ENCODE peak calls at places on chromosomes 2 and 18, in four cellular contexts. F, E, L and P are unnamed samples.
A peak's percentile ranks its signal among the peaks of the same experiment; 100 is the strongest.

GRCh38 chr18:61580061-61580460 is 246.8 kb downstream of the CDH20 start:
- DNase-seq in L (no peak), E (no peak), F (no peak), P (no peak)

GRCh38 chr2:173880561-173880960 is 84.6 kb downstream of the SP3 start:
- DNase-seq in F (no peak), E (no peak), L (no peak), P (no peak)

GRCh38 chr2:168119519-168120141 is 127.8 kb downstream of the STK39 start:
- DNase-seq in E (peak; percentile 51), F (peak; percentile 84), L (no peak), P (no peak)

GRCh38 chr18:59060540-59060939 is 79.1 kb upstream of the SEC11C start:
- DNase-seq in F (no peak), L (no peak), E (no peak), P (no peak)

GRCh38 chr2:69797836-69798465 is 31.5 kb upstream of the GMCL1 start:
- DNase-seq in L (no peak), F (no peak), E (peak; percentile 58), P (no peak)

GRCh38 chr18:51082571-51083264 is 52.7 kb downstream of the SMAD4 start:
- DNase-seq in E (peak; percentile 57), F (no peak), L (no peak), P (no peak)

GRCh38 chr2:241140445-241140840 is 8.8 kb downstream of the PASK start:
- DNase-seq in E (no peak), F (no peak), L (no peak), P (no peak)

GRCh38 chr2:19801367-19802087 is 100.3 kb downstream of the TTC32 start:
- DNase-seq in F (peak; percentile 60), L (no peak), E (peak; percentile 98), P (peak; percentile 97)

GRCh38 chr2:15577071-15577706 is 14.5 kb upstream of the DDX1 start:
- DNase-seq in F (peak; percentile 95), L (peak; percentile 52), E (peak; percentile 53), P (peak; percentile 72)

GRCh38 chr2:232321817-232322559 is 56.6 kb upstream of the ALPP start:
- DNase-seq in E (no peak), L (no peak), F (no peak), P (no peak)

GRCh38 chr2:8479298-8479697 is 202.6 kb upstream of the ID2 start:
- DNase-seq in L (no peak), E (no peak), F (no peak), P (no peak)

GRCh38 chr2:160087854-160088745 is 25.7 kb upstream of the PLA2R1 start:
- DNase-seq in E (no peak), L (no peak), F (no peak), P (peak; percentile 3)

GRCh38 chr18:9992988-9993845 is 79.4 kb downstream of the VAPA start:
- DNase-seq in E (no peak), F (no peak), L (no peak), P (no peak)

GRCh38 chr2:166106431-166107015 is 21.3 kb downstream of the SCN1A start:
- DNase-seq in E (no peak), F (no peak), L (no peak), P (no peak)

GRCh38 chr2:119290859-119291587 is 67.4 kb downstream of the STEAP3 start:
- DNase-seq in L (peak; percentile 15), F (no peak), E (no peak), P (peak; percentile 71)

GRCh38 chr18:7575465-7576026 is 8.4 kb downstream of the PTPRM start:
- DNase-seq in L (no peak), F (no peak), E (peak; percentile 62), P (no peak)

GRCh38 chr2:199659207-199659606 is 191.8 kb downstream of the FTCDNL1 start:
- DNase-seq in E (peak; percentile 24), L (no peak), F (no peak), P (peak; percentile 78)

GRCh38 chr2:32009479-32010256 is 1.1 kb downstream of the MEMO1 start:
- DNase-seq in F (peak; percentile 7), L (no peak), E (no peak), P (peak; percentile 30)

GRCh38 chr18:78396756-78397155 is 582.9 kb upstream of the SALL3 start:
- DNase-seq in E (no peak), F (no peak), L (no peak), P (no peak)

GRCh38 chr2:180456811-180457210 is 449.7 kb upstream of the CWC22 start:
- DNase-seq in L (no peak), E (no peak), F (no peak), P (no peak)

GRCh38 chr2:150442484-150442883 is 45.0 kb downstream of the RND3 start:
- DNase-seq in L (no peak), E (no peak), F (no peak), P (no peak)

GRCh38 chr2:119552902-119553301 is 8.7 kb downstream of the CFAP221 start:
- DNase-seq in E (no peak), L (no peak), F (no peak), P (no peak)

GRCh38 chr18:7415081-7415894 is 151.8 kb upstream of the PTPRM start:
- DNase-seq in L (peak; percentile 26), F (peak; percentile 46), E (no peak), P (no peak)

GRCh38 chr2:134154269-134154668 is 99.6 kb upstream of the MGAT5 start:
- DNase-seq in F (no peak), E (no peak), L (no peak), P (no peak)

GRCh38 chr2:65019010-65019409 is 29.8 kb downstream of the SLC1A4 start:
- DNase-seq in E (no peak), F (no peak), L (no peak), P (no peak)

GRCh38 chr2:66696374-66696773 is 261.4 kb downstream of the MEIS1 start:
- DNase-seq in L (no peak), E (no peak), F (no peak), P (no peak)

GRCh38 chr2:217741381-217741955 is 261.3 kb downstream of the TNS1 start:
- DNase-seq in E (no peak), L (no peak), F (no peak), P (no peak)

GRCh38 chr2:203549406-203549805 is 14.3 kb upstream of the RAPH1 start:
- DNase-seq in E (peak; percentile 20), F (no peak), L (no peak), P (no peak)

GRCh38 chr2:191947235-191947634 is 100.3 kb upstream of the CAVIN2 start:
- DNase-seq in F (no peak), E (no peak), L (no peak), P (no peak)

GRCh38 chr2:107785756-107786155 is 40.9 kb upstream of the RGPD4 start:
- DNase-seq in L (no peak), E (no peak), F (no peak), P (no peak)

GRCh38 chr2:55761526-55761925 is 67.9 kb upstream of the PNPT1 start:
- DNase-seq in F (peak; percentile 9), E (peak; percentile 31), L (peak; percentile 42), P (no peak)

GRCh38 chr2:47237375-47238357 is 82.6 kb upstream of the STPG4 start:
- DNase-seq in F (peak; percentile 17), L (no peak), E (peak; percentile 77), P (no peak)

GRCh38 chr18:77073336-77074093 is 59.1 kb downstream of the MBP start:
- DNase-seq in L (no peak), F (no peak), E (no peak), P (no peak)

GRCh38 chr2:59926706-59927105 is 626.7 kb downstream of the BCL11A start:
- DNase-seq in L (no peak), E (no peak), F (no peak), P (no peak)

GRCh38 chr18:75828379-75828778 is 400.9 kb upstream of the SMIM21 start:
- DNase-seq in L (no peak), F (no peak), E (no peak), P (no peak)

GRCh38 chr2:218851286-218851685 is 8.3 kb upstream of the WNT6 start:
- DNase-seq in L (no peak), E (no peak), F (no peak), P (no peak)

GRCh38 chr2:12317853-12318426 is 398.8 kb upstream of the TRIB2 start:
- DNase-seq in F (no peak), E (peak; percentile 95), L (peak; percentile 91), P (peak; percentile 92)

DNA sequence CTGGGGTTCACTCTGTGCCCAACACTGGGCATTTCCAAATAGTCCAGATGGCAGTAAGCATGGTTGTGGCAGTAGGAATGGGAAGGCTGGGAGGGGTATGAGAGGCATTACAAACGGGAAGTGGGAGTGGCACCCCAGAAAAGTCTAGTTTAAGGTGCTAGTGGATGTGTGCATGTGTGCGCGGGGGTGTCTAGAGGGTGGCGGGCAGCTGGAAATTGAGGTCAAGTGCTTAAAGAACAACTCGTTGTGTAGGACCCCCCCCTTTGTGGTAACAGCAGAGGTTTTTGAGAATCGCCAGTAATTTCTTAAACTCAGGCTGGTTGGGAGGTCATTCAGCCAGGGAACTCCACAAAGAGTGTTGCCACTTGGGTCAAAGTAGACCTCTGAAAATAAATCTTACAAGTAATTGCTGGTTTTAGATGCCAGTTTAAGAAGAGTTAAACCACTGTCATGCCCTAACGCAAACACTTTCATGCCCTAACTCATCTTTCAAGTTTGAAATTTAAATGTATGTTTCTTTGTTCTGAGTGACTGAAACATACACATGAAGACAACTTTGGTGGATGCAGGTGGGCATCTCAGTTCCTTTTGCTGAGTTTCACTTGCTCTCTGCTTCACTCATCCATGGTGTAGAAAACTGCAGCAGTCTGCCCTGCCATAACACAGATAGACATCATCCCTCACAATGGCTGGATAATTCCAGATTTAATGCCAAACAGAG is 70.0 kb downstream of the RHBDD1 start:
- DNase-seq in F (no peak), L (no peak), E (no peak), P (no peak)
- H3K4me3 ChIP-seq in F (no peak overlapping the region), L (no peak overlapping the region), E (no peak overlapping the region), P (no peak overlapping the region)

GRCh38 chr2:185628985-185629384 is 109.6 kb upstream of the FSIP2 start:
- DNase-seq in L (no peak), F (no peak), E (no peak), P (peak; percentile 3)

DNA sequence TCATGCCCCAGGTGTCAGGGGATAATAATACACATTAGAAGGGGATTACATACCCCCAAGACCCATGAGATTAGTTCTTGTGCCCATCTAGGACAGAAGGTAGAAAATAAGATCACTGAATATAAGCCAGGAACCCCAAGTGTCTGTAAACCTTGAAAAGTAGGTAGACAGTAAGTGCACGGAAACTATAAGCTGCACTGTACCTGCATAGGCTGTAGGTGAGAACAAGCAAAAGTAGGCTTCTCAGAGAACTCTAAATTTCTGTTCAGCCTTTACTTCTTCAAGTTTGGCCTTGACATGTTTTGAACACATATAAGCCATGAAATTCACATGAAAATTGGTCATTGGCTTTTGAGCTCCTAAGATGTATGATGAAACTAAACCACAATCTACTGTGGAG is 113.0 kb upstream of the FSIP2 start:
- DNase-seq in F (no peak), E (no peak), L (no peak), P (no peak)
- H3K36me3 ChIP-seq in F (no peaks in the 10 kb centered on the region), E (no peaks in the 10 kb centered on the region), L (no peaks in the 10 kb centered on the region), P (no peaks in the 10 kb centered on the region)

GRCh38 chr18:47050468-47050867 is 15.0 kb upstream of the ELOA2 start:
- DNase-seq in L (no peak), E (peak; percentile 33), F (peak; percentile 38), P (no peak)

GRCh38 chr18:47054369-47054768 is 18.9 kb upstream of the ELOA2 start:
- DNase-seq in F (no peak), L (no peak), E (no peak), P (no peak)
- H3K4me3 ChIP-seq in F (no peak overlapping the region), L (no peak overlapping the region), E (no peak overlapping the region), P (no peak overlapping the region)

GRCh38 chr2:230443540-230443939 is 27.5 kb downstream of the SP100 start:
- DNase-seq in E (peak; percentile 42), F (no peak), L (no peak), P (peak; percentile 80)
- H3K36me3 ChIP-seq in E (peaks cover 27% of the 10 kb centered on the region), F (peaks cover 13% of the 10 kb centered on the region), L (peaks cover 20% of the 10 kb centered on the region), P (peaks cover 69% of the 10 kb centered on the region)

GRCh38 chr2:239253705-239254104 is 147.1 kb downstream of the HDAC4 start:
- DNase-seq in F (no peak), L (no peak), E (no peak), P (no peak)
- H3K4me3 ChIP-seq in F (no peak overlapping the region), L (no peak overlapping the region), E (no peak overlapping the region), P (no peak overlapping the region)